ENCODE peak calls at places on chromosome 7, in five cellular contexts. K is HFF-Myc, Z is choroid plexus epithelial cell, V is PC-3, H is right lobe of liver. B is an unnamed sample.

GRCh38 chr7:66055321-66055956 is 20.2 kb upstream of the ASL start:
- DNase-seq in H (no peak), K (no peak), Z (peak), V (no peak), B (no peak)

GRCh38 chr7:113109718-113110117 is 8.6 kb downstream of the SMIM30 start:
- DNase-seq in Z (no peak), K (no peak), H (no peak), V (no peak), B (no peak)

GRCh38 chr7:4297843-4298219 is 384.3 kb upstream of the FOXK1 start:
- DNase-seq in H (no peak), K (no peak), Z (no peak), V (no peak), B (no peak)

GRCh38 chr7:19530261-19530660 is 178.6 kb downstream of the POLR1F start:
- DNase-seq in K (no peak), Z (no peak), H (no peak), V (no peak), B (no peak)

GRCh38 chr7:113521468-113521867 is 397.3 kb downstream of the PPP1R3A start:
- DNase-seq in V (no peak), H (no peak), Z (peak), K (no peak), B (no peak)

GRCh38 chr7:100895701-100895955 is at the start of gene ACHE:
- DNase-seq in H (no peak), V (no peak), K (no peak), Z (no peak), B (no peak)

GRCh38 chr7:13197501-13197900 is 510.1 kb downstream of the ARL4A start:
- DNase-seq in K (no peak), V (peak), Z (peak), H (no peak), B (no peak)

GRCh38 chr7:142864980-142865747 is 10.3 kb downstream of the EPHB6 start:
- DNase-seq in Z (no peak), H (no peak), V (no peak), K (no peak), B (no peak)

GRCh38 chr7:95545007-95545615 is 51.2 kb downstream of the PDK4 start:
- DNase-seq in H (no peak), K (peak), V (peak), Z (peak), B (no peak)

GRCh38 chr7:33986951-33987948 is 81.9 kb downstream of the BMPER start:
- DNase-seq in K (peak), Z (peak), V (peak), H (no peak), B (no peak)

GRCh38 chr7:3495530-3495929 is 194.5 kb downstream of the SDK1 start:
- DNase-seq in V (no peak), K (no peak), Z (peak), H (no peak), B (no peak)

GRCh38 chr7:41107330-41107937 is 595.5 kb downstream of the INHBA start:
- DNase-seq in V (peak), H (peak), K (peak), Z (peak), B (no peak)

GRCh38 chr7:102860351-102860811 is 52.4 kb upstream of the LRRC17 start:
- DNase-seq in H (no peak), Z (peak), V (peak), K (peak), B (no peak)

GRCh38 chr7:30817060-30817770 is 46.0 kb downstream of the MINDY4 start:
- DNase-seq in V (peak), Z (no peak), H (no peak), K (no peak), B (no peak)

GRCh38 chr7:149827089-149827981 is 10.8 kb upstream of the ZNF862 start:
- DNase-seq in Z (no peak), K (no peak), H (no peak), V (no peak), B (no peak)

GRCh38 chr7:145599376-145599775 is 517.2 kb upstream of the CNTNAP2 start:
- DNase-seq in H (no peak), V (peak), Z (no peak), K (no peak), B (no peak)

GRCh38 chr7:83882551-83882950 is 233.6 kb upstream of the SEMA3E start:
- DNase-seq in K (no peak), Z (peak), H (no peak), V (no peak), B (no peak)

GRCh38 chr7:132735476-132735875 is 159.2 kb upstream of the PLXNA4 start:
- DNase-seq in K (no peak), V (no peak), Z (no peak), H (no peak), B (no peak)

GRCh38 chr7:100835903-100836811 is 8.8 kb upstream of the EPHB4 start:
- DNase-seq in K (no peak), Z (no peak), V (no peak), H (no peak), B (no peak)

GRCh38 chr7:77459311-77459726 is 43.2 kb upstream of the GSAP start:
- DNase-seq in V (no peak), K (no peak), Z (no peak), H (no peak), B (no peak)

GRCh38 chr7:7719235-7719634 is 828 bp upstream of the RPA3 start:
- DNase-seq in H (no peak), V (peak), K (peak), Z (peak), B (peak)

GRCh38 chr7:100887955-100888481 is 1.5 kb downstream of the UFSP1 start:
- DNase-seq in H (no peak), K (no peak), V (no peak), Z (no peak), B (no peak)

GRCh38 chr7:95478139-95479037 is 7.4 kb upstream of the ASB4 start:
- DNase-seq in H (no peak), V (no peak), Z (peak), K (no peak), B (no peak)

GRCh38 chr7:117673839-117674238 is 194.0 kb downstream of the CFTR start:
- DNase-seq in K (peak), Z (peak), H (no peak), V (peak), B (no peak)

GRCh38 chr7:107233174-107233573 is 64.4 kb downstream of the HBP1 start:
- DNase-seq in K (no peak), H (no peak), V (no peak), Z (peak), B (no peak)

GRCh38 chr7:151117565-151117964 is 31.3 kb downstream of the AGAP3 start:
- DNase-seq in Z (no peak), V (no peak), K (no peak), H (no peak), B (no peak)

GRCh38 chr7:12747687-12748306 is 60.4 kb downstream of the ARL4A start:
- DNase-seq in Z (no peak), V (peak), H (no peak), K (no peak), B (no peak)

GRCh38 chr7:47938574-47939165 is 9.6 kb downstream of the PKD1L1 start:
- DNase-seq in Z (no peak), K (no peak), V (peak), H (no peak), B (peak)

GRCh38 chr7:121259826-121260225 is 69.0 kb upstream of the WNT16 start:
- DNase-seq in V (no peak), Z (no peak), H (no peak), K (no peak), B (no peak)

GRCh38 chr7:11345621-11346020 is 371.9 kb downstream of the PHF14 start:
- DNase-seq in V (peak), K (no peak), Z (peak), H (no peak), B (no peak)

GRCh38 chr7:157522189-157522588 is 185.4 kb downstream of the DNAJB6 start:
- DNase-seq in H (no peak), Z (no peak), V (no peak), K (no peak), B (no peak)

GRCh38 chr7:134699021-134699818 is 52.6 kb downstream of the BPGM start:
- DNase-seq in V (no peak), Z (no peak), K (no peak), H (no peak), B (no peak)

GRCh38 chr7:134695321-134695860 is 48.7 kb downstream of the BPGM start:
- DNase-seq in Z (peak), H (no peak), V (no peak), K (peak), B (no peak)

GRCh38 chr7:134696261-134696660 is 49.6 kb downstream of the BPGM start:
- DNase-seq in H (peak), Z (no peak), V (peak), K (no peak), B (no peak)

GRCh38 chr7:134698481-134698880 is 51.8 kb downstream of the BPGM start:
- DNase-seq in K (no peak), H (no peak), V (no peak), Z (no peak), B (no peak)

DNA sequence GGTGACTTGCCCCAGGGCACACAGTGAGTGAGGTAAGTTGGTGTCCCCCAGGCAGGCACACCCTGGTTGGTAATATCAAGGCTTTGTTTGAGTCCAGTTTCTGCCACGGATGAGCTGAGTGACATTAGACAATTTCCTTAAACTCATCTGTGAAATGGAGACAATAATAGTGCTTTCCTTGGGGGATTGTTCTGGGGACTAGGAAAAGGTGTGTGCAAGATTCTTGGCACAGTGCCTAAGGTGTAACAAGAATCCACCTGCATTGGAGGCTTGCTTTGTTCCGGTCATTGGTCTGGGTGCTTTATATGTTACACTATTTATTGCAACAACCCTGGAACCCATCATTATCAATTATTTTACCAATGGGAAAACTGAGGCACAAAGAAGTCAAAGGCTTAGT is 50.8 kb downstream of the BPGM start:
- DNase-seq in Z (no peak), H (no peak), K (no peak), V (no peak), B (no peak)
- H3K4me3 ChIP-seq in Z (no peak), H (no peak), K (no peak), V (no peak), B (no peak)

DNA sequence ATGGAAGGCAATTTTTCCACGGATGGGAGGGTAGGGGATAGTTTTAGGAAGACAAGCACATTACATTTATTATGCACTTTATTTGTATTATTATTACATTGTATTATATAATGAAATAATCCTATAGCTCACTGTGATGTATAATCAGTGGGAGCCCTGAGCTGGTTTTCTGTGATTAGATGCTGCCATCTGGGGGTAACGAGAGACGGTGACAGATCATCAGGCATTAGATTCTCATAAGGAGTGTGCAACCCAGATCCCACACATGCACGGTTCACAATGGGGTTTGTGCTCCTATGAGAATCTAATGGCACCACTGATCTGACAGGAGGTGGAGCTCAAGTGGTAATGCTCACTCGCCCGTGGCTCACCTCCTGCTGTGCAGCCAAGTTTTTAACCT is 103.9 kb upstream of the STK17A start:
- DNase-seq in V (peak), H (no peak), Z (no peak), K (no peak), B (no peak)
- TF ChIP-seq CTCF in V (peak), H (peak), Z (peak), K (no peak), B (peak)

GRCh38 chr7:22357311-22358175 is 589 bp upstream of the RAPGEF5 start:
- DNase-seq in V (peak), H (no peak), Z (no peak), K (no peak), B (no peak)
- H3K4me3 ChIP-seq in V (peak), H (peak), Z (no peak), K (no peak), B (peak)

GRCh38 chr7:1483079-1483478 is 21.1 kb downstream of the INTS1 start:
- DNase-seq in V (no peak), K (no peak), Z (no peak), H (no peak), B (no peak)

GRCh38 chr7:1481300-1481699 is 22.0 kb upstream of the MICALL2 start:
- DNase-seq in Z (no peak), H (no peak), V (no peak), K (no peak), B (no peak)

GRCh38 chr7:1485156-1485555 is 19.0 kb downstream of the INTS1 start:
- DNase-seq in Z (no peak), H (no peak), K (no peak), V (no peak), B (no peak)

GRCh38 chr7:1484569-1484968 is 19.6 kb downstream of the INTS1 start:
- DNase-seq in H (no peak), Z (no peak), K (no peak), V (no peak), B (no peak)

DNA sequence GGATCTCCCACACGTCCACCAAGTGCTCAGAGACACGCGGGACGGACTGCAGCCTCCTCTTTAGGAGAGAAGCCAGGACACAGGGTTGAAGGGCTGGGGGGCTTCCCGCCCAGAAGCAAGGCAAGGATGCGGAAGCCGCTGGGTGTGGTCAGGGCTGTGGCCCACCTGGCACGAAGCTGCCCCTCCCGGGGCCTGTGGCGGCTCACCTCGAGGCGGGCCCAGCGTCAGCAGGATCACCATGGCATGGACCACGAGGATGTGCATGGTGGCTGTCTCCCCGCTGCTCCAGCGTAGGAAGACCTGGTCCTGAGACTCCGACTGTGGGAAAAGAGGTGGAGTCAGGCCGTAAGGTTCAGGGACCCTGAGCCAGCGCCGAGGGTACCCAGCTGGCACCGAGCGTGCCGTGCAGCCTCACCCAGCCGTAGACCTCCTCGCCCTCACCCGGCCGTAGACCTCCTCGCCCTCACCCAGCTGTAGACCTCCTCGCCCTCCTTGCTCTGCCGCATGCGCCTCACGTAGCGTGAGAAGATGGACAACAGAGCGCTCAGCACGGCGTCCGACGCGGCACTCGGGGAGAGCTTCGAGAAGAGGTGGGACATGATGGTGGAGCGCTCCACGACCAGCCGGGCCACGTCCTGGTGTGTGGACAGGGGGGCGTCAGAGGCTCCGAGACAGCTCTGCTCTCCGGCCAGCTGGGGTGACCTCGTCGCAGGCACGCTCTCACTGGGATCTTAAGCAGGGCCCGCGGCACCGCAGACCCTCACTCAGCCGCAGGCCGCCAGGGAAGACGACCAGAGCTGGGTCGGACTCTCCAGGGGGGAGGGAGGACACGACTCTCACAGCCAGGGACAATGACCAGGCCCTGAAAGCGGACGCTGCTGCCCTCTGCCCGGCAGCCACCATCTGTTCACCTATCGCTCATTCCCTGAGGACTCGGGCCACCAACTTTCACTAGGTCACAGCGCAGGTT is 20.4 kb downstream of the INTS1 start:
- DNase-seq in V (no peak), H (no peak), K (no peak), Z (no peak), B (no peak)
- TF ChIP-seq CTCF in V (no peak), H (no peak), K (no peak), Z (no peak), B (no peak)

DNA sequence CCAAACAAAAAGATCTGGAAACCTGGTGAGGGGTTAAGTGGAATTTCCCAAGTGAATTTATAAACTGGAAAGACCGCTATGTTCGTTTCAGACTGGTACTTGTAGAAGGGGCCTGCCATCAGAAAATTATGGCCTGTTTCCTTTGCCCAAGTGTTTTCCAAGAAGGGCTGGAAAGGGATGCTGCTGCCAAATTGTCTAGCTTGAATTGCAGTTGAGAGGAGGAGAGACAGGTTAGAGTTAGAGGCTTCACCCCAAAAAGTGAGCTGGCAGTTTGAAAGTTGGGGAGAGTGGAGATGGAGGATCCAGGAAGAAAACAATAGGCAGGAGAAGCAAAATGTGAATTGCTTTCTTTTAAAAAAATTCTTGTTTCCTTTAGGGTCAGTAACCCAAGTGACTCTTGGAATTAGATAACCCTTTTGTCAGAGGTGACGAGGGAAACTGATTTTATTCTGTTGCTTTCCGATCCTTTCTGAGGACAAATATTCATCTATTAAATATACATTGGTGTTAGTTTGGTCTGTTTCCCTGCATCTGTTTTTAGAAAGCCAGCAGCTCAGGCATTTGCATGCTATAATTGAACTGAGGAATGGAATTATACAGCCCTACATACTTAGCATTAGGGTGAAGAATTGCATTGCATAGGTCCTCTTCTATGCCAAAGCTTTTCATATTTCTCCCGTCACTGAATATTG is 82.6 kb upstream of the PRR15 start:
- DNase-seq in H (no peak), K (no peak), Z (no peak), V (no peak), B (no peak)
- H3K4me3 ChIP-seq in H (no peak), K (no peak), Z (no peak), V (no peak), B (no peak)

GRCh38 chr7:27688056-27688455 is 25.4 kb upstream of the HIBADH start:
- DNase-seq in H (no peak), V (no peak), Z (no peak), K (no peak), B (no peak)

GRCh38 chr7:27690649-27691048 is 28.0 kb upstream of the HIBADH start:
- DNase-seq in V (no peak), Z (no peak), K (no peak), H (no peak), B (no peak)

GRCh38 chr7:27689878-27690164 is 27.1 kb upstream of the HIBADH start:
- DNase-seq in Z (no peak), K (no peak), H (no peak), V (no peak), B (no peak)

GRCh38 chr7:27686315-27686714 is 23.6 kb upstream of the HIBADH start:
- DNase-seq in Z (peak), V (peak), H (no peak), K (no peak), B (no peak)

DNA sequence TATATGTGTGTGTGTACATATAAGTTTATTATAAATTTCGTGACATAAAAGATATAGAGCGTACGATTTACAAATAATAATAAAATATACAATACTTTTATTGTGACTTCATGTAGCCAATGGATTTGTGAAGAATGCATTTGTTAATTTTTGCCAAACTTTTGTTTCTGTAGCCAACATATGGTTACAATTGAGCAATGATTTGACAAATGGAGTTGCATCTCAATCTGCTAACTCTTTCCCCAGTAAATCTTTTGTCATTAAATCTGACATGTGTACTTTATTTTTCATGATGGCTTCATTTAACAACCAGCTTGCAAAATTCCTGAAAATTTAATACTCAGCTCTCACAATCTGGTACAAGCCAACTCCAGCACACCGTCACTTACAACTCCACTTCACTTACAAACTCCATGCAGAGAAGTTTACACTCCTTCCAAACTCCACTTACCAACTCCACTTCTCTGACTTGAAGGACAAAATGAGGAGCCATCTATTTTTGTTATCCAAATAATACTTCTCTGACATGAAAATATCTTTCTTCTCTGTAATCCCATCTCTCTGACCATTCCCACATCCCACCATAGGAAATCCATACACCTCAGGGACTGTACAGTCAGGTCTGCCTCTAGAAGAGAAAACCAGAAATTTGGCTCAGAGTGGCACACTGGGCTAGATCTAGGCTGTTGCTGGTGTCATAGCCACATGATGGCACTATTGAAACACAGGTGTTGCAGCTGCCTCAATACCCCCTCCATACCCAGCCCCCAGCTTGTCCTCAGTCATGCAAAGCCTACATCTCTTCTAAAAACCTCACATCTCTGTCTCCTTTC is 26.6 kb upstream of the HIBADH start:
- DNase-seq in Z (peak), V (peak), H (no peak), K (no peak), B (no peak)
- TF ChIP-seq CTCF in Z (peak), V (peak), H (peak), K (peak), B (peak)